ENCODE peak calls at places on chromosomes 5 and 9, in nine cellular contexts. One of them, this sample, is unnamed.

GRCh38 chr5:170636836-170637477 is 133.1 kb downstream of the KCNIP1 start:
- DNase-seq in NCI-H69: no peak
- DNase-seq in omental fat pad: no peak
- DNase-seq in transverse colon: no peak
- DNase-seq in fibroblast of the conjunctiva: no peak
- DNase-seq in choroid plexus epithelial cell: no peak
- DNase-seq in central memory CD4-positive, alpha-beta T cell: no peak
- DNase-seq in stimulated activated CD8-positive, alpha-beta memory T cell treated with anti-CD3 and anti-CD28 coated beads, Interleukin-4, amount 100 ng/mL, for 1 hour: no peak
- DNase-seq in stomach: no peak
- DNase-seq in this sample: no peak

GRCh38 chr5:169272731-169273401 is 28.1 kb downstream of the SLIT3 start:
- DNase-seq in NCI-H69: peak
- DNase-seq in omental fat pad: no peak
- DNase-seq in transverse colon: no peak
- DNase-seq in fibroblast of the conjunctiva: no peak
- DNase-seq in choroid plexus epithelial cell: no peak
- DNase-seq in central memory CD4-positive, alpha-beta T cell: no peak
- DNase-seq in stimulated activated CD8-positive, alpha-beta memory T cell treated with anti-CD3 and anti-CD28 coated beads, Interleukin-4, amount 100 ng/mL, for 1 hour: no peak
- DNase-seq in stomach: no peak
- DNase-seq in this sample: no peak

GRCh38 chr5:109650451-109650850 is 39.3 kb upstream of the MAN2A1 start:
- DNase-seq in NCI-H69: no peak
- DNase-seq in omental fat pad: no peak
- DNase-seq in transverse colon: no peak
- DNase-seq in fibroblast of the conjunctiva: no peak
- DNase-seq in choroid plexus epithelial cell: no peak
- DNase-seq in central memory CD4-positive, alpha-beta T cell: no peak
- DNase-seq in stimulated activated CD8-positive, alpha-beta memory T cell treated with anti-CD3 and anti-CD28 coated beads, Interleukin-4, amount 100 ng/mL, for 1 hour: no peak
- DNase-seq in stomach: no peak
- DNase-seq in this sample: no peak

GRCh38 chr5:96843140-96843539 is 33.2 kb upstream of the ERAP2 start:
- DNase-seq in NCI-H69: no peak
- DNase-seq in omental fat pad: no peak
- DNase-seq in transverse colon: no peak
- DNase-seq in fibroblast of the conjunctiva: no peak
- DNase-seq in choroid plexus epithelial cell: no peak
- DNase-seq in central memory CD4-positive, alpha-beta T cell: no peak
- DNase-seq in stimulated activated CD8-positive, alpha-beta memory T cell treated with anti-CD3 and anti-CD28 coated beads, Interleukin-4, amount 100 ng/mL, for 1 hour: no peak
- DNase-seq in stomach: no peak
- DNase-seq in this sample: no peak

GRCh38 chr5:105131045-105131444 is 1568.5 kb upstream of the NUDT12 start:
- DNase-seq in NCI-H69: peak
- DNase-seq in omental fat pad: no peak
- DNase-seq in transverse colon: no peak
- DNase-seq in fibroblast of the conjunctiva: no peak
- DNase-seq in choroid plexus epithelial cell: no peak
- DNase-seq in central memory CD4-positive, alpha-beta T cell: no peak
- DNase-seq in stimulated activated CD8-positive, alpha-beta memory T cell treated with anti-CD3 and anti-CD28 coated beads, Interleukin-4, amount 100 ng/mL, for 1 hour: no peak
- DNase-seq in stomach: no peak
- DNase-seq in this sample: no peak

GRCh38 chr9:114206221-114206760 is 51.0 kb downstream of the COL27A1 start:
- DNase-seq in NCI-H69: no peak
- DNase-seq in omental fat pad: no peak
- DNase-seq in transverse colon: no peak
- DNase-seq in fibroblast of the conjunctiva: no peak
- DNase-seq in choroid plexus epithelial cell: no peak
- DNase-seq in central memory CD4-positive, alpha-beta T cell: no peak
- DNase-seq in stimulated activated CD8-positive, alpha-beta memory T cell treated with anti-CD3 and anti-CD28 coated beads, Interleukin-4, amount 100 ng/mL, for 1 hour: no peak
- DNase-seq in stomach: no peak
- DNase-seq in this sample: no peak

GRCh38 chr5:124154714-124155113 is 591.7 kb downstream of the ZNF608 start:
- DNase-seq in NCI-H69: peak
- DNase-seq in omental fat pad: no peak
- DNase-seq in transverse colon: no peak
- DNase-seq in fibroblast of the conjunctiva: no peak
- DNase-seq in choroid plexus epithelial cell: peak
- DNase-seq in central memory CD4-positive, alpha-beta T cell: no peak
- DNase-seq in stimulated activated CD8-positive, alpha-beta memory T cell treated with anti-CD3 and anti-CD28 coated beads, Interleukin-4, amount 100 ng/mL, for 1 hour: no peak
- DNase-seq in stomach: no peak
- DNase-seq in this sample: no peak

GRCh38 chr5:25028994-25029393 is 384.2 kb upstream of the CDH10 start:
- DNase-seq in NCI-H69: peak
- DNase-seq in omental fat pad: no peak
- DNase-seq in transverse colon: no peak
- DNase-seq in fibroblast of the conjunctiva: no peak
- DNase-seq in choroid plexus epithelial cell: no peak
- DNase-seq in central memory CD4-positive, alpha-beta T cell: no peak
- DNase-seq in stimulated activated CD8-positive, alpha-beta memory T cell treated with anti-CD3 and anti-CD28 coated beads, Interleukin-4, amount 100 ng/mL, for 1 hour: no peak
- DNase-seq in stomach: no peak
- DNase-seq in this sample: peak

GRCh38 chr5:59917121-59917520 is 23.6 kb upstream of the PDE4D start:
- DNase-seq in NCI-H69: peak
- DNase-seq in omental fat pad: no peak
- DNase-seq in transverse colon: no peak
- DNase-seq in fibroblast of the conjunctiva: no peak
- DNase-seq in choroid plexus epithelial cell: peak
- DNase-seq in central memory CD4-positive, alpha-beta T cell: no peak
- DNase-seq in stimulated activated CD8-positive, alpha-beta memory T cell treated with anti-CD3 and anti-CD28 coated beads, Interleukin-4, amount 100 ng/mL, for 1 hour: no peak
- DNase-seq in stomach: no peak
- DNase-seq in this sample: no peak

GRCh38 chr5:16992444-16992843 is 56.4 kb upstream of the MYO10 start:
- DNase-seq in NCI-H69: no peak
- DNase-seq in omental fat pad: no peak
- DNase-seq in transverse colon: no peak
- DNase-seq in fibroblast of the conjunctiva: no peak
- DNase-seq in choroid plexus epithelial cell: no peak
- DNase-seq in central memory CD4-positive, alpha-beta T cell: no peak
- DNase-seq in stimulated activated CD8-positive, alpha-beta memory T cell treated with anti-CD3 and anti-CD28 coated beads, Interleukin-4, amount 100 ng/mL, for 1 hour: no peak
- DNase-seq in stomach: no peak
- DNase-seq in this sample: no peak

GRCh38 chr5:134468921-134469400 is 56.5 kb upstream of the JADE2 start:
- DNase-seq in NCI-H69: no peak
- DNase-seq in omental fat pad: no peak
- DNase-seq in transverse colon: no peak
- DNase-seq in fibroblast of the conjunctiva: no peak
- DNase-seq in choroid plexus epithelial cell: no peak
- DNase-seq in central memory CD4-positive, alpha-beta T cell: no peak
- DNase-seq in stimulated activated CD8-positive, alpha-beta memory T cell treated with anti-CD3 and anti-CD28 coated beads, Interleukin-4, amount 100 ng/mL, for 1 hour: no peak
- DNase-seq in stomach: no peak
- DNase-seq in this sample: no peak

GRCh38 chr9:88660611-88661010 is 125.6 kb downstream of the NXNL2 start:
- DNase-seq in NCI-H69: no peak
- DNase-seq in omental fat pad: no peak
- DNase-seq in transverse colon: no peak
- DNase-seq in fibroblast of the conjunctiva: no peak
- DNase-seq in choroid plexus epithelial cell: peak
- DNase-seq in central memory CD4-positive, alpha-beta T cell: no peak
- DNase-seq in stimulated activated CD8-positive, alpha-beta memory T cell treated with anti-CD3 and anti-CD28 coated beads, Interleukin-4, amount 100 ng/mL, for 1 hour: no peak
- DNase-seq in stomach: no peak
- DNase-seq in this sample: peak

GRCh38 chr5:53694520-53695022 is 134.1 kb downstream of the NDUFS4 start:
- DNase-seq in NCI-H69: no peak
- DNase-seq in omental fat pad: no peak
- DNase-seq in transverse colon: no peak
- DNase-seq in fibroblast of the conjunctiva: no peak
- DNase-seq in choroid plexus epithelial cell: peak
- DNase-seq in central memory CD4-positive, alpha-beta T cell: no peak
- DNase-seq in stimulated activated CD8-positive, alpha-beta memory T cell treated with anti-CD3 and anti-CD28 coated beads, Interleukin-4, amount 100 ng/mL, for 1 hour: no peak
- DNase-seq in stomach: no peak
- DNase-seq in this sample: no peak

GRCh38 chr5:158203256-158203655 is 344.3 kb upstream of the CLINT1 start:
- DNase-seq in NCI-H69: peak
- DNase-seq in omental fat pad: no peak
- DNase-seq in transverse colon: no peak
- DNase-seq in fibroblast of the conjunctiva: no peak
- DNase-seq in choroid plexus epithelial cell: no peak
- DNase-seq in central memory CD4-positive, alpha-beta T cell: no peak
- DNase-seq in stimulated activated CD8-positive, alpha-beta memory T cell treated with anti-CD3 and anti-CD28 coated beads, Interleukin-4, amount 100 ng/mL, for 1 hour: no peak
- DNase-seq in stomach: no peak
- DNase-seq in this sample: no peak

GRCh38 chr9:16515207-16515606 is 355.3 kb downstream of the BNC2 start:
- DNase-seq in NCI-H69: no peak
- DNase-seq in omental fat pad: no peak
- DNase-seq in transverse colon: no peak
- DNase-seq in fibroblast of the conjunctiva: no peak
- DNase-seq in choroid plexus epithelial cell: no peak
- DNase-seq in central memory CD4-positive, alpha-beta T cell: no peak
- DNase-seq in stimulated activated CD8-positive, alpha-beta memory T cell treated with anti-CD3 and anti-CD28 coated beads, Interleukin-4, amount 100 ng/mL, for 1 hour: no peak
- DNase-seq in stomach: no peak
- DNase-seq in this sample: no peak

GRCh38 chr5:73126381-73126780 is 6.0 kb downstream of the TMEM171 start:
- DNase-seq in NCI-H69: no peak
- DNase-seq in omental fat pad: no peak
- DNase-seq in transverse colon: no peak
- DNase-seq in fibroblast of the conjunctiva: no peak
- DNase-seq in choroid plexus epithelial cell: no peak
- DNase-seq in central memory CD4-positive, alpha-beta T cell: no peak
- DNase-seq in stimulated activated CD8-positive, alpha-beta memory T cell treated with anti-CD3 and anti-CD28 coated beads, Interleukin-4, amount 100 ng/mL, for 1 hour: no peak
- DNase-seq in stomach: no peak
- DNase-seq in this sample: no peak

GRCh38 chr9:128554155-128554862 is 1.9 kb downstream of the SPTAN1 start:
- DNase-seq in NCI-H69: no peak
- DNase-seq in omental fat pad: peak
- DNase-seq in transverse colon: peak
- DNase-seq in fibroblast of the conjunctiva: peak
- DNase-seq in choroid plexus epithelial cell: peak
- DNase-seq in central memory CD4-positive, alpha-beta T cell: peak
- DNase-seq in stimulated activated CD8-positive, alpha-beta memory T cell treated with anti-CD3 and anti-CD28 coated beads, Interleukin-4, amount 100 ng/mL, for 1 hour: no peak
- DNase-seq in stomach: peak
- DNase-seq in this sample: no peak

GRCh38 chr9:87850405-87850804 is 32.3 kb upstream of the SPATA31E1 start:
- DNase-seq in NCI-H69: no peak
- DNase-seq in omental fat pad: no peak
- DNase-seq in transverse colon: no peak
- DNase-seq in fibroblast of the conjunctiva: peak
- DNase-seq in choroid plexus epithelial cell: peak
- DNase-seq in central memory CD4-positive, alpha-beta T cell: no peak
- DNase-seq in stimulated activated CD8-positive, alpha-beta memory T cell treated with anti-CD3 and anti-CD28 coated beads, Interleukin-4, amount 100 ng/mL, for 1 hour: no peak
- DNase-seq in stomach: no peak
- DNase-seq in this sample: no peak

GRCh38 chr5:72108200-72109050 is 1.1 kb downstream of the MAP1B start:
- DNase-seq in NCI-H69: peak
- DNase-seq in omental fat pad: no peak
- DNase-seq in transverse colon: peak
- DNase-seq in fibroblast of the conjunctiva: peak
- DNase-seq in choroid plexus epithelial cell: peak
- DNase-seq in central memory CD4-positive, alpha-beta T cell: no peak
- DNase-seq in stimulated activated CD8-positive, alpha-beta memory T cell treated with anti-CD3 and anti-CD28 coated beads, Interleukin-4, amount 100 ng/mL, for 1 hour: no peak
- DNase-seq in stomach: no peak
- DNase-seq in this sample: no peak

GRCh38 chr5:165224366-165224765 is 1718.9 kb downstream of the MAT2B start:
- DNase-seq in NCI-H69: peak
- DNase-seq in omental fat pad: no peak
- DNase-seq in transverse colon: no peak
- DNase-seq in fibroblast of the conjunctiva: no peak
- DNase-seq in choroid plexus epithelial cell: no peak
- DNase-seq in central memory CD4-positive, alpha-beta T cell: no peak
- DNase-seq in stimulated activated CD8-positive, alpha-beta memory T cell treated with anti-CD3 and anti-CD28 coated beads, Interleukin-4, amount 100 ng/mL, for 1 hour: no peak
- DNase-seq in stomach: no peak
- DNase-seq in this sample: no peak

GRCh38 chr9:10806873-10807272 is 194.1 kb upstream of the PTPRD start:
- DNase-seq in NCI-H69: no peak
- DNase-seq in omental fat pad: no peak
- DNase-seq in transverse colon: no peak
- DNase-seq in fibroblast of the conjunctiva: no peak
- DNase-seq in choroid plexus epithelial cell: no peak
- DNase-seq in central memory CD4-positive, alpha-beta T cell: no peak
- DNase-seq in stimulated activated CD8-positive, alpha-beta memory T cell treated with anti-CD3 and anti-CD28 coated beads, Interleukin-4, amount 100 ng/mL, for 1 hour: no peak
- DNase-seq in stomach: no peak
- DNase-seq in this sample: no peak

GRCh38 chr9:93636172-93636661 is 59.8 kb downstream of the PHF2 start:
- DNase-seq in NCI-H69: no peak
- DNase-seq in omental fat pad: no peak
- DNase-seq in transverse colon: no peak
- DNase-seq in fibroblast of the conjunctiva: no peak
- DNase-seq in choroid plexus epithelial cell: no peak
- DNase-seq in central memory CD4-positive, alpha-beta T cell: no peak
- DNase-seq in stimulated activated CD8-positive, alpha-beta memory T cell treated with anti-CD3 and anti-CD28 coated beads, Interleukin-4, amount 100 ng/mL, for 1 hour: no peak
- DNase-seq in stomach: no peak
- DNase-seq in this sample: no peak

GRCh38 chr5:137072376-137073174 is 426.6 kb downstream of the SPOCK1 start:
- DNase-seq in NCI-H69: peak
- DNase-seq in omental fat pad: no peak
- DNase-seq in transverse colon: no peak
- DNase-seq in fibroblast of the conjunctiva: no peak
- DNase-seq in choroid plexus epithelial cell: no peak
- DNase-seq in central memory CD4-positive, alpha-beta T cell: no peak
- DNase-seq in stimulated activated CD8-positive, alpha-beta memory T cell treated with anti-CD3 and anti-CD28 coated beads, Interleukin-4, amount 100 ng/mL, for 1 hour: no peak
- DNase-seq in stomach: no peak
- DNase-seq in this sample: no peak

GRCh38 chr5:9692576-9692975 is 62.4 kb upstream of the TAS2R1 start:
- DNase-seq in NCI-H69: no peak
- DNase-seq in omental fat pad: no peak
- DNase-seq in transverse colon: no peak
- DNase-seq in fibroblast of the conjunctiva: no peak
- DNase-seq in choroid plexus epithelial cell: no peak
- DNase-seq in central memory CD4-positive, alpha-beta T cell: no peak
- DNase-seq in stimulated activated CD8-positive, alpha-beta memory T cell treated with anti-CD3 and anti-CD28 coated beads, Interleukin-4, amount 100 ng/mL, for 1 hour: no peak
- DNase-seq in stomach: no peak
- DNase-seq in this sample: no peak

GRCh38 chr9:83544002-83544698 is 5.9 kb upstream of the FRMD3 start:
- DNase-seq in NCI-H69: peak
- DNase-seq in omental fat pad: no peak
- DNase-seq in transverse colon: peak
- DNase-seq in fibroblast of the conjunctiva: peak
- DNase-seq in choroid plexus epithelial cell: peak
- DNase-seq in central memory CD4-positive, alpha-beta T cell: no peak
- DNase-seq in stimulated activated CD8-positive, alpha-beta memory T cell treated with anti-CD3 and anti-CD28 coated beads, Interleukin-4, amount 100 ng/mL, for 1 hour: no peak
- DNase-seq in stomach: peak
- DNase-seq in this sample: peak